ENCODE peak calls at places on chromosomes 13 and 19, in four cellular contexts. A is GM12878, D is HepG2, G is K562. U is an unnamed sample. For H3K4me1, the result is how much of the 10 kb centered on the place peaks cover.

GRCh38 chr19:42468273-42468796 is 25.6 kb upstream of the CXCL17 start:
- DNase-seq in A (no peak), D (no peak), G (no peak), U (no peak)

GRCh38 chr19:13012690-13013608 is 17.7 kb downstream of the NFIX start:
- DNase-seq in A (no peak), D (peak), G (peak), U (no peak)

GRCh38 chr19:7646426-7646700 is 9.5 kb downstream of the STXBP2 start:
- DNase-seq in A (no peak), D (no peak), G (no peak), U (peak)

GRCh38 chr19:29418106-29418684 is 107.6 kb upstream of the VSTM2B start:
- DNase-seq in A (no peak), D (no peak), G (no peak), U (no peak)

GRCh38 chr13:110874508-110874960 is 40.3 kb downstream of the ANKRD10 start:
- DNase-seq in A (no peak), D (peak), G (peak), U (peak)

GRCh38 chr13:87676254-87677042 is 5.3 kb downstream of the SLITRK5 start:
- DNase-seq in A (no peak), D (no peak), G (no peak), U (peak)

GRCh38 chr13:78102121-78102677 is 183.6 kb upstream of the EDNRB start:
- DNase-seq in A (peak), D (no peak), G (no peak), U (no peak)

GRCh38 chr13:21069561-21070004 is 8.2 kb upstream of the LATS2 start:
- DNase-seq in A (no peak), D (peak), G (no peak), U (no peak)

GRCh38 chr13:47901451-47901850 is 99.6 kb downstream of the SUCLA2 start:
- DNase-seq in A (no peak), D (no peak), G (no peak), U (no peak)

GRCh38 chr19:31100945-31101344 is 248.3 kb downstream of the TSHZ3 start:
- DNase-seq in A (no peak), D (no peak), G (no peak), U (no peak)

GRCh38 chr13:43376596-43376995 is 353.2 kb downstream of the DNAJC15 start:
- DNase-seq in A (no peak), D (no peak), G (no peak), U (no peak)

GRCh38 chr13:51590966-51591627 is 6.8 kb downstream of the WDFY2 start:
- DNase-seq in A (no peak), D (peak), G (peak), U (peak)

GRCh38 chr19:35722461-35722860 is 4.7 kb downstream of the KMT2B start:
- DNase-seq in A (no peak), D (no peak), G (no peak), U (no peak)

GRCh38 chr19:35724560-35724959 is 6.8 kb downstream of the KMT2B start:
- DNase-seq in A (no peak), D (no peak), G (no peak), U (no peak)

GRCh38 chr19:35723671-35724070 is 5.9 kb downstream of the KMT2B start:
- DNase-seq in A (no peak), D (no peak), G (no peak), U (no peak)

GRCh38 chr19:35721374-35721773 is 3.6 kb downstream of the KMT2B start:
- DNase-seq in A (no peak), D (no peak), G (no peak), U (no peak)

DNA sequence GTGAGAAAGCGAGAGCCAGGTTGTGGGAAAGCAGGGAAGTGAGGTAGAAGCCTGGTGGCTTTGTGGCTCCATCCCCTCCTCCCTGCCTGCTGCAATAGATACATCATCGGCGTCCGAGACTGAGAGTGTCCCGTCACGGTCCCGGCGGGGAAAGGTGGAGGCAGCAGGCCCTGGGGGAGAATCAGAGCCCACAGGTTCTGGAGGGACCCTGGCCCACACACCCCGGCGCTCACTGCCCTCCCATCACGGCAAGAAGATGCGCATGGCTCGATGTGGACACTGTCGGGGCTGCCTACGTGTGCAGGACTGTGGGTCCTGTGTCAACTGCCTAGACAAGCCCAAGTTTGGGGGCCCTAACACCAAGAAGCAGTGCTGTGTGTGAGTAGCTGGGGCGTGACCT is 5.1 kb downstream of the KMT2B start:
- DNase-seq in A (no peak), D (no peak), G (no peak), U (no peak)
- H3K4me1 ChIP-seq in A (under half), D (under half), G (under half), U (under half)

GRCh38 chr19:19115954-19116353 is 22.3 kb downstream of the TMEM161A start:
- DNase-seq in A (no peak), D (peak), G (peak), U (peak)
- TF ChIP-seq FOXM1 in A (no peak), D (no peak), G (no peak), U (no peak)

GRCh38 chr13:97161832-97162231 is 60.3 kb upstream of the MBNL2 start:
- DNase-seq in A (no peak), D (no peak), G (no peak), U (no peak)
- H3K4me1 ChIP-seq in A (under half), D (under half), G (under half), U (under half)

DNA sequence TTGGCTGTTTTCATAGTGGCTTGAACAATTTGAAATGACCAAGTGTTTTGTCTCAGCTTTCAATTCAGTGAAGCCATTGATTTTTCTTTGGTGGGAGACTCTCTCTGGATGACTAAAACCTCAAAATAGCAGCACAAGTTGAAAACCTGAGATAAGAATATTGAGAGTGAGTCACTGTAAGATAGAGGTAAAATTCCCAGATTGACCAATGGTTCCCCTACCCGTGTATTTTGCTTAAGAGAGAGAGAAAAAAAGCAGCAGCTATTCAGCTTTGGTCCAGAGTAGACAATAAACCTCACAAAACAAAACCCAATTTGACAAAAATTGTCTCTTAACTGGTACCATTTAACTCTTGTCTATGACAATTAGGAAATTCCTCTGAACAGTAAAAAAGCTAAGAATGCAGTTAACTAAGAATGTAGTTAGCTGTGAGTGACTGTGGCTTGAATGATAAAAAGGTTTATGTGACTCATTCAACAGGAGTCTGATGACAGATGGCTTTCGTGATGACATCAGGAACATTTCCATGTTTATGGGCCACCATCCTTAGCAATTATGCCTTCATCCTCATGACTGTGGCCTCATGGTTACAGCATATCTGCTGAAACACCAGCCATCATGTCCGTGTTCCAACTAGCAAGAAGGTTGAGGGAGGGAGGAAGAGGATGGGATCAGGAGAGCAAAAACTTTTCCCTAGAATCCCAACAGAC is 356.9 kb downstream of the NDFIP2 start:
- DNase-seq in A (no peak), D (no peak), G (no peak), U (no peak)
- TF ChIP-seq FOXM1 in A (no peak), D (no peak), G (no peak), U (no peak)

GRCh38 chr13:99700468-99700867 is 199.2 kb downstream of the TM9SF2 start:
- DNase-seq in A (no peak), D (no peak), G (no peak), U (no peak)
- H3K4me1 ChIP-seq in A (under half), D (under half), G (under half), U (under half)

DNA sequence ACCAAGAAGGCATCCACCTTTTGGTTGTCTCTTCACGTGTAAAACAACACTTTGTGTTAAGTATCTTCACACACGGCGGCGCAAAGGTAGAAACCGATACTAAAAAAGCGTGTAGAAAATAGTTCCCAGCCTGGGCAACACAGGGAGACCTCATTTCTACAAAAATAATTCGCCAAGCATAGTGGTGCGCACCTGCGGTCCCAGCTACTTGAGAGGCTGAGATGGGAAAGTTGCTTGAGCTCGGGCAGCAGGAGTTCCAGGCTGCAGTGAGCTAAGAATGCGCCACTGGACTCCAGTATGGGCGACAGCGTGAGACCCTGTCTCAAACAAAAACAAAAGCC is 573 bp upstream of the ERCC5 start:
- DNase-seq in A (no peak), D (no peak), G (no peak), U (no peak)
- TF ChIP-seq FOXM1 in A (no peak), D (no peak), G (no peak), U (no peak)

DNA sequence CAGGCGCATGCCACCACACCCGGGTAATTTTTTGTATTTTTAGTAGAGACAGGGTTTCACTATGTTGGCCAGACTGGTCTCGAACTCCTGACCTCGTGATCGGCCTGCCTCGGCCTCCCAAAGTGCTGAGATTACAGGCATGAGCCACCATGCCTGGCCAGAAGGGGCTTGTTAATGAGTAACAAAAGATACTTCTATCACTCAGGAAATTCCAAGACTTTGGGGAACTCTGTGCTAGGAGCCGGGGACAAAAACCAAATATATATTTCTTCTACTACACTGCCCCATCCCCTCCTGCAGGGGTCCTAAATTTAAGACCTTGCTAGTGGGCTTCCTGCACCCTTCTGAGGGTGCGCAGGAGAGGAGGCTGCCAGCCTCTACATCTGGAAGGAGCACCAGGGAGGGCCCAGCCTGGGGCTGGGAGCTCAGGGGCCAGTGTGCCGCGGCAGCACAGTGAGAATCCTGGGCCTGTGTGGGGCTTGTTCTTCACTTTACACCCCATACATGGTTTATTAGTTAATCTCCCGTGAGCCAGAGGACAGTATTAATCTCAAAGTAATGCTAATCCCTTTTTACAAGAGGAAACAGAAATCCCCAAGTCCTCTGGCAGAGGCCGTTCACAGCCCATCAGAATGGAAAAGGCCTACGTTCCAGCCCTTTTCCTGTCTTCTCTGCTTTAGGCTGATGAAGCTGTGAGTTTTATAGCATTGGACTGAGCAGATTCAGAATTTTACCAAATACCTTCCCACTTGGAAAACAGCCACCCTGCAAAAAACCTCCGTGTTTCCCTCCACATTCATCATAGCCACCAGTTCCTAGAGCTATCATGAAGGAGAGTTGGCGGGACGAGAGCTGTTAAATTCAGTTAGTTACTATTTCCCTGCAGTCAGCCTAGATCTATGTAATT is 44.4 kb upstream of the NPAS1 start:
- DNase-seq in A (no peak), D (no peak), G (no peak), U (no peak)
- H3K4me1 ChIP-seq in A (under half), D (under half), G (under half), U (under half)